ENCODE peak calls at places on chromosomes 3 and 15, in six cellular contexts. E, U, D, X, J and I are unnamed samples.

GRCh38 chr3:151345854-151346253 is 16.5 kb upstream of the P2RY13 start:
- DNase-seq in U (no peak), J (no peak), E (no peak), X (peak), D (no peak), I (no peak)

GRCh38 chr15:99565031-99565280 is 828 bp upstream of the MEF2A start:
- DNase-seq in D (no peak), U (no peak), X (no peak), E (no peak), J (no peak), I (no peak)

GRCh38 chr3:65883614-65884013 is 155.1 kb downstream of the MAGI1 start:
- DNase-seq in U (no peak), D (no peak), X (no peak), J (no peak), E (no peak), I (no peak)

GRCh38 chr3:177470200-177470941 is 273.1 kb upstream of the TBL1XR1 start:
- DNase-seq in D (no peak), E (no peak), J (no peak), U (no peak), X (no peak), I (no peak)

GRCh38 chr15:39538936-39539335 is 41.9 kb upstream of the THBS1 start:
- DNase-seq in U (no peak), D (no peak), E (no peak), X (no peak), J (no peak), I (no peak)

GRCh38 chr3:143847787-143848631 is at the start of gene SLC9A9:
- DNase-seq in D (no peak), J (no peak), E (peak), X (no peak), U (peak), I (peak)

GRCh38 chr15:91482799-91483198 is 370.7 kb upstream of the SLCO3A1 start:
- DNase-seq in E (peak), U (no peak), D (no peak), J (no peak), X (no peak), I (no peak)

GRCh38 chr15:90905306-90906180 is 2.4 kb downstream of the MAN2A2 start:
- DNase-seq in J (no peak), E (no peak), D (no peak), X (no peak), U (no peak), I (no peak)

GRCh38 chr3:170494766-170495165 is 76.1 kb downstream of the CLDN11 start:
- DNase-seq in X (no peak), E (no peak), J (no peak), U (no peak), D (no peak), I (no peak)

GRCh38 chr3:157257101-157257500 is 97.2 kb upstream of the CCNL1 start:
- DNase-seq in D (no peak), J (no peak), U (no peak), X (no peak), E (no peak), I (no peak)

GRCh38 chr15:66894363-66894762 is 171.0 kb upstream of the SMAD3 start:
- DNase-seq in E (no peak), J (no peak), X (no peak), U (no peak), D (no peak), I (no peak)

GRCh38 chr3:70992131-70992530 is 591.4 kb downstream of the FOXP1 start:
- DNase-seq in E (no peak), X (no peak), J (no peak), U (no peak), D (no peak), I (no peak)

GRCh38 chr3:20317616-20318015 is 131.6 kb upstream of the SGO1 start:
- DNase-seq in E (no peak), X (no peak), D (no peak), J (no peak), U (no peak), I (no peak)

GRCh38 chr3:138496436-138496835 is 62.0 kb downstream of the ESYT3 start:
- DNase-seq in D (no peak), U (no peak), J (no peak), E (no peak), X (no peak), I (no peak)

GRCh38 chr3:170864525-170865208 is 5.3 kb downstream of the RPL22L1 start:
- DNase-seq in D (no peak), X (peak), E (no peak), U (no peak), J (no peak), I (no peak)

GRCh38 chr3:174620138-174620537 is 239.0 kb upstream of the NAALADL2 start:
- DNase-seq in U (no peak), D (no peak), E (peak), J (no peak), X (no peak), I (no peak)

GRCh38 chr3:120449701-120450216 is 1.0 kb downstream of the FSTL1 start:
- DNase-seq in J (no peak), E (no peak), X (no peak), D (no peak), U (no peak), I (no peak)